ENCODE peak calls at places on chromosomes 12 and 14, in ten cellular contexts. Y, N, A, D, S, Z, V, J, H and C are unnamed samples.

GRCh38 chr14:64788706-64789105 is 84.5 kb downstream of the PLEKHG3 start:
- DNase-seq in Z (no peak), D (no peak), N (no peak), H (no peak), V (no peak), S (no peak), A (no peak), J (no peak), Y (peak), C (no peak)

GRCh38 chr12:99253068-99253467 is 394.5 kb upstream of the GARIN6 start:
- DNase-seq in D (no peak), S (no peak), A (no peak), H (peak), J (no peak), N (no peak), Y (peak), V (no peak), Z (no peak), C (no peak)

GRCh38 chr12:95118138-95118787 is 44.8 kb upstream of the NR2C1 start:
- DNase-seq in S (no peak), J (no peak), Y (no peak), H (no peak), A (no peak), N (no peak), V (no peak), D (no peak), Z (no peak), C (no peak)

GRCh38 chr14:66804141-66804540 is 296.2 kb downstream of the GPHN start:
- DNase-seq in A (no peak), N (no peak), S (no peak), Z (no peak), Y (no peak), V (no peak), H (no peak), J (no peak), D (no peak), C (no peak)

GRCh38 chr14:65462411-65462810 is 49.9 kb downstream of the FUT8 start:
- DNase-seq in V (no peak), A (peak), Z (no peak), H (no peak), J (no peak), N (no peak), Y (no peak), S (no peak), D (no peak), C (no peak)

GRCh38 chr14:96639550-96639949 is 137.4 kb downstream of the PAPOLA start:
- DNase-seq in H (no peak), Y (no peak), Z (no peak), N (no peak), J (no peak), A (no peak), S (no peak), D (no peak), V (no peak), C (no peak)

GRCh38 chr14:105021656-105022275 is 883 bp upstream of the CDCA4 start:
- DNase-seq in A (peak), D (peak), Z (peak), V (no peak), Y (peak), H (peak), J (peak), N (peak), S (no peak), C (peak)

GRCh38 chr12:112380663-112381420 is 1.4 kb downstream of the HECTD4 start:
- DNase-seq in S (no peak), N (no peak), V (no peak), J (peak), A (peak), H (peak), D (no peak), Y (no peak), Z (no peak), C (no peak)

GRCh38 chr14:67526676-67527459 is 6.2 kb upstream of the PLEKHH1 start:
- DNase-seq in Y (peak), Z (no peak), J (peak), D (no peak), S (no peak), H (peak), N (no peak), A (peak), V (no peak), C (peak)

GRCh38 chr12:122126713-122127597 is 47.1 kb downstream of the IL31 start:
- DNase-seq in N (no peak), H (peak), V (no peak), Z (no peak), S (no peak), A (no peak), J (no peak), Y (peak), D (no peak), C (peak)

GRCh38 chr14:20195911-20196310 is 5.2 kb downstream of the OR11G2 start:
- DNase-seq in Y (peak), S (no peak), H (no peak), V (no peak), D (no peak), J (no peak), A (no peak), N (no peak), Z (no peak), C (no peak)

GRCh38 chr14:67187210-67187609 is 2.0 kb upstream of the GARIN2 start:
- DNase-seq in S (no peak), N (no peak), V (no peak), Z (no peak), D (no peak), H (no peak), A (no peak), J (no peak), Y (peak), C (no peak)

GRCh38 chr12:42981379-42981778 is 391.8 kb upstream of the PRICKLE1 start:
- DNase-seq in D (no peak), Y (no peak), S (no peak), V (no peak), A (no peak), J (no peak), H (peak), Z (no peak), N (no peak), C (no peak)

GRCh38 chr14:71135911-71136310 is 228.7 kb downstream of the PCNX1 start:
- DNase-seq in Y (no peak), H (no peak), Z (no peak), J (no peak), S (no peak), N (no peak), D (no peak), V (no peak), A (no peak), C (peak)

GRCh38 chr14:86013663-86014062 is 483.7 kb downstream of the FLRT2 start:
- DNase-seq in Y (no peak), H (no peak), D (no peak), A (no peak), S (no peak), J (no peak), Z (no peak), N (no peak), V (no peak), C (no peak)

GRCh38 chr12:50276912-50277671 is 6.2 kb downstream of the LIMA1 start:
- DNase-seq in H (no peak), D (no peak), J (no peak), S (no peak), V (no peak), Z (no peak), A (no peak), Y (peak), N (no peak), C (no peak)

GRCh38 chr12:120760349-120761245 is 35.0 kb downstream of the ACADS start:
- DNase-seq in D (no peak), V (no peak), Z (no peak), N (no peak), J (no peak), Y (no peak), H (no peak), A (no peak), S (no peak), C (no peak)

GRCh38 chr12:119180380-119181040 is 1.8 kb downstream of the HSPB8 start:
- DNase-seq in D (no peak), Y (peak), V (peak), A (no peak), J (no peak), S (no peak), H (no peak), N (no peak), Z (peak), C (peak)

GRCh38 chr12:129052373-129052772 is 199.1 kb downstream of the GLT1D1 start:
- DNase-seq in Z (no peak), J (no peak), V (no peak), Y (no peak), D (no peak), N (no peak), H (no peak), A (no peak), S (no peak), C (no peak)

GRCh38 chr12:105280966-105281693 is 45.2 kb upstream of the APPL2 start:
- DNase-seq in Z (no peak), D (no peak), N (no peak), J (no peak), S (no peak), Y (no peak), H (no peak), V (no peak), A (no peak), C (no peak)

GRCh38 chr12:110279976-110280783 is 867 bp upstream of the ATP2A2 start:
- DNase-seq in H (peak), Y (no peak), S (no peak), J (peak), Z (peak), N (peak), V (peak), D (peak), A (peak), C (peak)